ENCODE peak calls at places on chromosomes 2 and 18, in six cellular contexts. One of them, this sample, is unnamed.

GRCh38 chr2:735670-736218 is 58.5 kb upstream of the TMEM18 start:
- DNase-seq in GM23248: no peak
- DNase-seq in lower lobe of right lung: no peak
- DNase-seq in adrenal gland: no peak
- DNase-seq in IMR-90: no peak
- DNase-seq in GM23338: peak; percentile 64
- DNase-seq in this sample: no peak

GRCh38 chr2:118123561-118124232 is 35.4 kb downstream of the INSIG2 start:
- DNase-seq in GM23248: peak; percentile 96
- DNase-seq in lower lobe of right lung: no peak
- DNase-seq in adrenal gland: no peak
- DNase-seq in IMR-90: peak; percentile 52
- DNase-seq in GM23338: no peak
- DNase-seq in this sample: no peak

GRCh38 chr2:108417254-108417653 is 31.8 kb upstream of the GCC2 start:
- DNase-seq in GM23248: no peak
- DNase-seq in lower lobe of right lung: no peak
- DNase-seq in adrenal gland: no peak
- DNase-seq in IMR-90: no peak
- DNase-seq in GM23338: peak; percentile 43
- DNase-seq in this sample: no peak

GRCh38 chr2:109213646-109214417 is 84.8 kb downstream of the SH3RF3 start:
- DNase-seq in GM23248: peak; percentile 86
- DNase-seq in lower lobe of right lung: peak; percentile 57
- DNase-seq in adrenal gland: peak; percentile 56
- DNase-seq in IMR-90: peak; percentile 67
- DNase-seq in GM23338: no peak
- DNase-seq in this sample: no peak

GRCh38 chr2:98730851-98731708 is at the start of gene MGAT4A:
- DNase-seq in GM23248: peak; percentile 54
- DNase-seq in lower lobe of right lung: peak; percentile 89
- DNase-seq in adrenal gland: peak; percentile 81
- DNase-seq in IMR-90: no peak
- DNase-seq in GM23338: peak; percentile 70
- DNase-seq in this sample: peak; percentile 61

GRCh38 chr18:54116541-54117257 is 107.8 kb downstream of the MBD2 start:
- DNase-seq in GM23248: no peak
- DNase-seq in lower lobe of right lung: no peak
- DNase-seq in adrenal gland: no peak
- DNase-seq in IMR-90: no peak
- DNase-seq in GM23338: peak; percentile 35
- DNase-seq in this sample: no peak

GRCh38 chr2:180670302-180671003 is 310.0 kb upstream of the UBE2E3 start:
- DNase-seq in GM23248: no peak
- DNase-seq in lower lobe of right lung: no peak
- DNase-seq in adrenal gland: no peak
- DNase-seq in IMR-90: no peak
- DNase-seq in GM23338: no peak
- DNase-seq in this sample: no peak

GRCh38 chr18:33466822-33467221 is 26.3 kb upstream of the CCDC178 start:
- DNase-seq in GM23248: no peak
- DNase-seq in lower lobe of right lung: no peak
- DNase-seq in adrenal gland: no peak
- DNase-seq in IMR-90: no peak
- DNase-seq in GM23338: no peak
- DNase-seq in this sample: no peak

GRCh38 chr18:61946449-61946848 is 53.6 kb upstream of the RNF152 start:
- DNase-seq in GM23248: peak; percentile 83
- DNase-seq in lower lobe of right lung: no peak
- DNase-seq in adrenal gland: no peak
- DNase-seq in IMR-90: peak; percentile 88
- DNase-seq in GM23338: no peak
- DNase-seq in this sample: no peak

GRCh38 chr2:47189635-47190034 is 34.5 kb upstream of the STPG4 start:
- DNase-seq in GM23248: peak; percentile 95
- DNase-seq in lower lobe of right lung: no peak
- DNase-seq in adrenal gland: no peak
- DNase-seq in IMR-90: peak; percentile 93
- DNase-seq in GM23338: no peak
- DNase-seq in this sample: no peak

GRCh38 chr2:152648336-152648735 is 68.9 kb downstream of the PRPF40A start:
- DNase-seq in GM23248: peak; percentile 53
- DNase-seq in lower lobe of right lung: no peak
- DNase-seq in adrenal gland: no peak
- DNase-seq in IMR-90: peak; percentile 32
- DNase-seq in GM23338: peak; percentile 44
- DNase-seq in this sample: no peak

GRCh38 chr2:26933638-26934334 is 36.7 kb upstream of the MAPRE3 start:
- DNase-seq in GM23248: no peak
- DNase-seq in lower lobe of right lung: no peak
- DNase-seq in adrenal gland: no peak
- DNase-seq in IMR-90: no peak
- DNase-seq in GM23338: no peak
- DNase-seq in this sample: no peak

GRCh38 chr18:59141294-59142068 is 1.8 kb downstream of the SEC11C start:
- DNase-seq in GM23248: no peak
- DNase-seq in lower lobe of right lung: no peak
- DNase-seq in adrenal gland: no peak
- DNase-seq in IMR-90: no peak
- DNase-seq in GM23338: no peak
- DNase-seq in this sample: no peak

GRCh38 chr18:11983592-11983991 is 2.3 kb downstream of the IMPA2 start:
- DNase-seq in GM23248: no peak
- DNase-seq in lower lobe of right lung: no peak
- DNase-seq in adrenal gland: peak; percentile 39
- DNase-seq in IMR-90: no peak
- DNase-seq in GM23338: peak; percentile 68
- DNase-seq in this sample: no peak

GRCh38 chr2:124272442-124272841 is 247.4 kb downstream of the CNTNAP5 start:
- DNase-seq in GM23248: no peak
- DNase-seq in lower lobe of right lung: no peak
- DNase-seq in adrenal gland: no peak
- DNase-seq in IMR-90: no peak
- DNase-seq in GM23338: no peak
- DNase-seq in this sample: no peak
- H3K4me3 ChIP-seq in GM23248: no peak overlapping the region
- H3K4me3 ChIP-seq in lower lobe of right lung: no peak overlapping the region
- H3K4me3 ChIP-seq in adrenal gland: no peak overlapping the region
- H3K4me3 ChIP-seq in IMR-90: no peak overlapping the region
- H3K4me3 ChIP-seq in GM23338: no peak overlapping the region
- H3K4me3 ChIP-seq in this sample: no peak overlapping the region

DNA sequence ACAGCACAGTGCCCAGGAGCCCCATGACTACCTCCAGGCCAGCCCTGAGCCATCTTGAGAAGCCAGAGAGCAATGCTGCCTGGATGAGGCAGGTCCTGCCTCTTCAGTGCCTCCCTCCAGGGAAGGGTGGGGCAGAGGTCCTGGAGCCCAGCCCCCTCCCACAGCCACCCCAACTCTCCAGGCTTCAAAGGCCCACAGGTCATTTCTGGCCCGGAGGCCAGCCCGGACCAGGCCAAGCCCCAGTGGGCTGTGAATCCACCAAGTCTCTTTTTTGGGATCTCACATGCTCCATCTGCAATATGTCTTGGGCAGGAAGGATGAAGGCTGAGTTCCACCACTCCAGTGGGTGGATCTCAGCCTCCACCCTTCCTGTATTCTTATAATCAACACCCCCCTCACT is 36.7 kb downstream of the SDC1 start:
- DNase-seq in GM23248: no peak
- DNase-seq in lower lobe of right lung: no peak
- DNase-seq in adrenal gland: no peak
- DNase-seq in IMR-90: no peak
- DNase-seq in GM23338: no peak
- DNase-seq in this sample: no peak
- H3K4me1 ChIP-seq in GM23248: peaks cover 10% of the 10 kb centered on the region
- H3K4me1 ChIP-seq in lower lobe of right lung: peaks cover 51% of the 10 kb centered on the region
- H3K4me1 ChIP-seq in adrenal gland: peaks cover 15% of the 10 kb centered on the region
- H3K4me1 ChIP-seq in IMR-90: peaks cover 21% of the 10 kb centered on the region
- H3K4me1 ChIP-seq in GM23338: peaks cover 14% of the 10 kb centered on the region
- H3K4me1 ChIP-seq in this sample: no peaks in the 10 kb centered on the region

GRCh38 chr2:10407841-10408648 is 40.1 kb downstream of the ODC1 start:
- DNase-seq in GM23248: peak; percentile 95
- DNase-seq in lower lobe of right lung: peak; percentile 82
- DNase-seq in adrenal gland: peak; percentile 93
- DNase-seq in IMR-90: peak; percentile 34
- DNase-seq in GM23338: peak; percentile 34
- DNase-seq in this sample: no peak

GRCh38 chr2:10406016-10406415 is 42.1 kb downstream of the ODC1 start:
- DNase-seq in GM23248: peak; percentile 77
- DNase-seq in lower lobe of right lung: no peak
- DNase-seq in adrenal gland: no peak
- DNase-seq in IMR-90: no peak
- DNase-seq in GM23338: no peak
- DNase-seq in this sample: no peak

GRCh38 chr2:10406491-10406890 is 41.6 kb downstream of the ODC1 start:
- DNase-seq in GM23248: no peak
- DNase-seq in lower lobe of right lung: no peak
- DNase-seq in adrenal gland: peak; percentile 33
- DNase-seq in IMR-90: no peak
- DNase-seq in GM23338: no peak
- DNase-seq in this sample: no peak

GRCh38 chr2:10408649-10409579 is 39.2 kb downstream of the ODC1 start:
- DNase-seq in GM23248: peak; percentile 71
- DNase-seq in lower lobe of right lung: peak; percentile 93
- DNase-seq in adrenal gland: peak; percentile 87
- DNase-seq in IMR-90: peak; percentile 64
- DNase-seq in GM23338: peak; percentile 91
- DNase-seq in this sample: peak; percentile 90

DNA sequence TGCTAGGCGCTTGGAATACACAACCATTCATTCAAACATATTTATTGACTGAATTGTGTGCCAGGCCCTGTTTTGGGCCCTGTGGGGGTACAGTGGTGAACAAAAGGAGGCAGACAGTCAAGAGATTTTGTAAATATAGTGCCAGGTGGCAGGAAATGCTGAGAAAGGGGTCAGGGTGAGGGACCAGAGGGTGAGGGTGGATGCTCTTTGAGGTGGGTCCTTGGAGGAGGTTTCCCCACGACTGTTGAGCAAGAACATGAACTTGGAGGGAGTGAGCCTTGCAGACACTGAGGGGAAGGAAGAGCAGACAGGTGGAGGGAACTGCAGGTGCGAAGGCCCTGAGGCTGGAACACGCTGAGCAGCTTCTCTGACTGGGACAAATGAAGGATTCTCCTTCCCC is 40.7 kb downstream of the ODC1 start:
- DNase-seq in GM23248: no peak
- DNase-seq in lower lobe of right lung: no peak
- DNase-seq in adrenal gland: no peak
- DNase-seq in IMR-90: no peak
- DNase-seq in GM23338: no peak
- DNase-seq in this sample: no peak
- H3K4me3 ChIP-seq in GM23248: no peak overlapping the region
- H3K4me3 ChIP-seq in lower lobe of right lung: no peak overlapping the region
- H3K4me3 ChIP-seq in adrenal gland: no peak overlapping the region
- H3K4me3 ChIP-seq in IMR-90: no peak overlapping the region
- H3K4me3 ChIP-seq in GM23338: no peak overlapping the region
- H3K4me3 ChIP-seq in this sample: no peak overlapping the region

GRCh38 chr2:127074936-127075335 is 32.0 kb downstream of the BIN1 start:
- DNase-seq in GM23248: no peak
- DNase-seq in lower lobe of right lung: no peak
- DNase-seq in adrenal gland: no peak
- DNase-seq in IMR-90: no peak
- DNase-seq in GM23338: no peak
- DNase-seq in this sample: no peak
- H3K4me1 ChIP-seq in GM23248: no peaks in the 10 kb centered on the region
- H3K4me1 ChIP-seq in lower lobe of right lung: peaks cover 7% of the 10 kb centered on the region
- H3K4me1 ChIP-seq in adrenal gland: peaks cover 40% of the 10 kb centered on the region
- H3K4me1 ChIP-seq in IMR-90: peaks cover 5% of the 10 kb centered on the region
- H3K4me1 ChIP-seq in GM23338: no peaks in the 10 kb centered on the region
- H3K4me1 ChIP-seq in this sample: peaks cover 24% of the 10 kb centered on the region

GRCh38 chr2:85584354-85584856 is at the start of gene VAMP5:
- DNase-seq in GM23248: peak; percentile 68
- DNase-seq in lower lobe of right lung: no peak
- DNase-seq in adrenal gland: peak; percentile 42
- DNase-seq in IMR-90: no peak
- DNase-seq in GM23338: peak; percentile 55
- DNase-seq in this sample: no peak
- H3K4me3 ChIP-seq in GM23248: peak within 1 kb of the TSS; percentile 78
- H3K4me3 ChIP-seq in lower lobe of right lung: peak within 1 kb of the TSS; percentile 77
- H3K4me3 ChIP-seq in adrenal gland: peak within 1 kb of the TSS; percentile 31
- H3K4me3 ChIP-seq in IMR-90: peak within 1 kb of the TSS; percentile 50
- H3K4me3 ChIP-seq in GM23338: peak within 1 kb of the TSS; percentile 65
- H3K4me3 ChIP-seq in this sample: peak within 1 kb of the TSS; percentile 65

GRCh38 chr2:176686328-176686727 is 417.1 kb downstream of the MTX2 start:
- DNase-seq in GM23248: no peak
- DNase-seq in lower lobe of right lung: no peak
- DNase-seq in adrenal gland: no peak
- DNase-seq in IMR-90: no peak
- DNase-seq in GM23338: no peak
- DNase-seq in this sample: no peak
- H3K4me1 ChIP-seq in GM23248: peaks cover 17% of the 10 kb centered on the region
- H3K4me1 ChIP-seq in lower lobe of right lung: no peaks in the 10 kb centered on the region
- H3K4me1 ChIP-seq in adrenal gland: peaks cover 15% of the 10 kb centered on the region
- H3K4me1 ChIP-seq in IMR-90: no peaks in the 10 kb centered on the region
- H3K4me1 ChIP-seq in GM23338: peaks cover 11% of the 10 kb centered on the region
- H3K4me1 ChIP-seq in this sample: no peaks in the 10 kb centered on the region

GRCh38 chr2:8526403-8526696 is 155.5 kb upstream of the ID2 start:
- DNase-seq in GM23248: no peak
- DNase-seq in lower lobe of right lung: no peak
- DNase-seq in adrenal gland: no peak
- DNase-seq in IMR-90: no peak
- DNase-seq in GM23338: no peak
- DNase-seq in this sample: no peak

GRCh38 chr2:8525236-8525581 is 156.6 kb upstream of the ID2 start:
- DNase-seq in GM23248: no peak
- DNase-seq in lower lobe of right lung: no peak
- DNase-seq in adrenal gland: no peak
- DNase-seq in IMR-90: no peak
- DNase-seq in GM23338: no peak
- DNase-seq in this sample: no peak

GRCh38 chr2:8524388-8524787 is 157.5 kb upstream of the ID2 start:
- DNase-seq in GM23248: no peak
- DNase-seq in lower lobe of right lung: no peak
- DNase-seq in adrenal gland: peak; percentile 62
- DNase-seq in IMR-90: no peak
- DNase-seq in GM23338: no peak
- DNase-seq in this sample: no peak

GRCh38 chr2:8525582-8526402 is 156.1 kb upstream of the ID2 start:
- DNase-seq in GM23248: no peak
- DNase-seq in lower lobe of right lung: peak; percentile 96
- DNase-seq in adrenal gland: peak; percentile 77
- DNase-seq in IMR-90: peak; percentile 12
- DNase-seq in GM23338: peak; percentile 40
- DNase-seq in this sample: peak; percentile 90

GRCh38 chr2:8524823-8525222 is 157.0 kb upstream of the ID2 start:
- DNase-seq in GM23248: no peak
- DNase-seq in lower lobe of right lung: no peak
- DNase-seq in adrenal gland: no peak
- DNase-seq in IMR-90: no peak
- DNase-seq in GM23338: no peak
- DNase-seq in this sample: no peak
- H3K4me3 ChIP-seq in GM23248: no peak overlapping the region
- H3K4me3 ChIP-seq in lower lobe of right lung: no peak overlapping the region
- H3K4me3 ChIP-seq in adrenal gland: no peak overlapping the region
- H3K4me3 ChIP-seq in IMR-90: no peak overlapping the region
- H3K4me3 ChIP-seq in GM23338: no peak overlapping the region
- H3K4me3 ChIP-seq in this sample: no peak overlapping the region

DNA sequence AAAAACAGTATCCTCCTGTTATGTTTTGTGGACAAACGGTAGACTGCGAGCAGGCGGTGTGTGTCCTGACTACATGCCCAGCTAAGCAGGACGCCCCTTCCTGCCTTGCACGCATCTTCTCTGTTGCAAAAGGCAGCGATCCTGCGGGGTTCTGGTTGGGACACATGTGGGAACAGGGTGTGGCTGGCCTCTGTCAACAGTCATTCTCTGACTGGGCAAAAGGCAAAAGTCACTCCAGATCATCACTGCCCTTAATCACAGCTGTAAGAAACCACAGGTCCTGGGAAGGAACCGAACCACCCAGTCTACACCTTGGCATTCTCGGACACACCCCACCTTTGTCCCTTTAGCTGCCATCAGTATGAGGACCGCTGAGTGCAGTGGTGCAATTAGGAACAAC is 44.3 kb upstream of the TMEM87B start:
- DNase-seq in GM23248: no peak
- DNase-seq in lower lobe of right lung: peak; percentile 62
- DNase-seq in adrenal gland: no peak
- DNase-seq in IMR-90: no peak
- DNase-seq in GM23338: no peak
- DNase-seq in this sample: peak; percentile 40
- H3K4me1 ChIP-seq in GM23248: peaks cover 6% of the 10 kb centered on the region
- H3K4me1 ChIP-seq in lower lobe of right lung: peaks cover 4% of the 10 kb centered on the region
- H3K4me1 ChIP-seq in adrenal gland: peaks cover 2% of the 10 kb centered on the region
- H3K4me1 ChIP-seq in IMR-90: no peaks in the 10 kb centered on the region
- H3K4me1 ChIP-seq in GM23338: no peaks in the 10 kb centered on the region
- H3K4me1 ChIP-seq in this sample: peaks cover 8% of the 10 kb centered on the region

This sample was measured in testis.